ENCODE peak calls at places on chromosomes 12 and 14, in nine cellular contexts. I is tibial nerve, Y is Peyer's patch, D is upper lobe of left lung, K is A549, C is breast epithelium, P is prostate gland, B is esophagus squamous epithelium, W is HCT116. J is an unnamed sample.

GRCh38 chr12:98355322-98355721 is 160.1 kb upstream of the TMPO start:
- DNase-seq in I (no peak), Y (no peak), D (no peak), K (peak), C (no peak), P (no peak), B (no peak), W (no peak), J (no peak)

GRCh38 chr12:49052451-49053208 is 8.0 kb downstream of the KMT2D start:
- DNase-seq in I (no peak), Y (no peak), D (peak), K (no peak), C (no peak), P (no peak), B (no peak), W (no peak), J (no peak)

GRCh38 chr12:132484183-132484890 is 5.6 kb upstream of the FBRSL1 start:
- DNase-seq in I (no peak), Y (no peak), D (peak), K (no peak), C (no peak), P (no peak), B (no peak), W (no peak), J (no peak)

GRCh38 chr12:110546339-110546738 is 36.8 kb downstream of the PPTC7 start:
- DNase-seq in I (no peak), Y (no peak), D (no peak), K (no peak), C (no peak), P (no peak), B (no peak), W (no peak), J (no peak)

GRCh38 chr12:6167327-6168280 is 32.6 kb upstream of the CD9 start:
- DNase-seq in I (peak), Y (peak), D (no peak), K (peak), C (no peak), P (no peak), B (no peak), W (peak), J (peak)

GRCh38 chr12:27015730-27016076 is 1.5 kb upstream of the TM7SF3 start:
- DNase-seq in I (no peak), Y (no peak), D (no peak), K (peak), C (no peak), P (no peak), B (no peak), W (peak), J (no peak)

GRCh38 chr14:54606178-54606577 is 39.2 kb downstream of the SAMD4A start:
- DNase-seq in I (no peak), Y (no peak), D (peak), K (no peak), C (no peak), P (no peak), B (no peak), W (no peak), J (no peak)

GRCh38 chr12:119479121-119479561 is 114.4 kb upstream of the TMEM233 start:
- DNase-seq in I (no peak), Y (no peak), D (no peak), K (no peak), C (peak), P (peak), B (no peak), W (no peak), J (no peak)

GRCh38 chr14:103031956-103032355 is 25.4 kb downstream of the CDC42BPB start:
- DNase-seq in I (no peak), Y (no peak), D (peak), K (peak), C (peak), P (no peak), B (no peak), W (no peak), J (no peak)

GRCh38 chr12:85322715-85323114 is 42.7 kb downstream of the ALX1 start:
- DNase-seq in I (no peak), Y (no peak), D (no peak), K (no peak), C (no peak), P (no peak), B (no peak), W (no peak), J (no peak)

GRCh38 chr12:73952304-73952703 is 585.3 kb upstream of the ATXN7L3B start:
- DNase-seq in I (no peak), Y (no peak), D (no peak), K (no peak), C (no peak), P (no peak), B (no peak), W (no peak), J (no peak)

GRCh38 chr12:4012977-4013968 is 140.1 kb upstream of the PARP11 start:
- DNase-seq in I (no peak), Y (no peak), D (no peak), K (no peak), C (no peak), P (no peak), B (no peak), W (no peak), J (no peak)

GRCh38 chr12:57756406-57757341 is 1.8 kb downstream of the MARCHF9 start:
- DNase-seq in I (no peak), Y (peak), D (peak), K (peak), C (no peak), P (no peak), B (no peak), W (no peak), J (no peak)

GRCh38 chr14:95222151-95222631 is 64.9 kb upstream of the DICER1 start:
- DNase-seq in I (peak), Y (no peak), D (no peak), K (no peak), C (no peak), P (no peak), B (no peak), W (no peak), J (no peak)

GRCh38 chr14:100622234-100622633 is 35.0 kb upstream of the BEGAIN start:
- DNase-seq in I (no peak), Y (no peak), D (no peak), K (no peak), C (no peak), P (no peak), B (no peak), W (no peak), J (no peak)

GRCh38 chr12:11581179-11581755 is 68.2 kb upstream of the ETV6 start:
- DNase-seq in I (peak), Y (peak), D (no peak), K (peak), C (peak), P (peak), B (no peak), W (peak), J (peak)

GRCh38 chr14:53306926-53307325 is 153.8 kb upstream of the DDHD1 start:
- DNase-seq in I (no peak), Y (no peak), D (no peak), K (no peak), C (no peak), P (no peak), B (no peak), W (no peak), J (peak)

GRCh38 chr12:59403259-59403932 is 192.4 kb upstream of the SLC16A7 start:
- DNase-seq in I (peak), Y (peak), D (no peak), K (peak), C (no peak), P (peak), B (no peak), W (peak), J (peak)

DNA sequence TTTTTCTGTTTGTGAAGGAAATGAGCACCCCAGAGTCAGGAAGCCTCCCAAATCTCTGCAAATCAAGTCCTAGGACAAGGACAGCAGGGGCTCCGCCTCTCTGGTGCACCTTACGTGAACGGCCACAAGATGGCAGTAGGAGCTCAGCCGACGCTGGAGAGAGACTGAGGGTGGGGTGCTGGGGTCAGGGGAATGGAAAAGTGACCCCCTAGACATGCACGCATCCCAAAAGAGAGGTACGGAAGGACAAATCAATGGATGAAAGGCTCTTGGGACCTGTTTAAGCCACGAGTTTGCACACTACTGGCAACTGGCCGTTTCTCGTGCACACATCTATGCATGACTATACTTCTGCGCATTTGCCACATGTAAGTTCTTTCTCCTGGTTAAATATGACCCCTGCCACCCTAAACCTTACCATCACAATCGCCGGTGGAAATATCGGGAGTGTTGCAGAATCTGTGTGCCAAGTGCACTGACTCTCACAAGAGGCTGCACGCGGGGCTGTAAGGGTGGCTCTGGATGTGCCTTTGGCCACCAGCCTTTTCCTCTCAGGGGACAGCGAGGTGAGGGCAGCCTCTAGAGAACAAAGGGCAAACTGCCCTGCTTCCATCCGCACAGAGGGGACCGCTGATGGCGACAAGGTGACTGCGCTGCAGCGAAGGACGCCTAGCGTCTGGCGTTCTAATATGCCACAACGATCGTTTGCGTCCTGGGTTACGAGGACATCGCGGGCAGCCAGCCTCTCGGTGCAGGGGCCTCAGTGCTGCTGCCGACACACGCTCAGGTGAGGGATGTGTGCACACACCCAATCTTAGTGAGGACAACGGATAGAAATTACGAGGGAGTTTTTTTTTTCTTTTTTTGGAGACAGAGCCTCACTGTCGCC is 232.0 kb downstream of the PCNX1 start:
- DNase-seq in I (peak), Y (peak), D (peak), K (peak), C (no peak), P (peak), B (no peak), W (peak), J (peak)
- TF ChIP-seq POLR2A in I (no peak), Y (no peak), D (no peak), K (no peak), C (no peak), P (no peak), B (no peak), W (no peak), J (no peak)

GRCh38 chr12:67018105-67018504 is 251.1 kb upstream of the CAND1 start:
- DNase-seq in I (no peak), Y (no peak), D (no peak), K (no peak), C (no peak), P (no peak), B (no peak), W (no peak), J (no peak)
- TF ChIP-seq CTCF in I (no peak), Y (no peak), D (no peak), K (no peak), C (no peak), P (no peak), B (no peak), W (peak), J (no peak)

DNA sequence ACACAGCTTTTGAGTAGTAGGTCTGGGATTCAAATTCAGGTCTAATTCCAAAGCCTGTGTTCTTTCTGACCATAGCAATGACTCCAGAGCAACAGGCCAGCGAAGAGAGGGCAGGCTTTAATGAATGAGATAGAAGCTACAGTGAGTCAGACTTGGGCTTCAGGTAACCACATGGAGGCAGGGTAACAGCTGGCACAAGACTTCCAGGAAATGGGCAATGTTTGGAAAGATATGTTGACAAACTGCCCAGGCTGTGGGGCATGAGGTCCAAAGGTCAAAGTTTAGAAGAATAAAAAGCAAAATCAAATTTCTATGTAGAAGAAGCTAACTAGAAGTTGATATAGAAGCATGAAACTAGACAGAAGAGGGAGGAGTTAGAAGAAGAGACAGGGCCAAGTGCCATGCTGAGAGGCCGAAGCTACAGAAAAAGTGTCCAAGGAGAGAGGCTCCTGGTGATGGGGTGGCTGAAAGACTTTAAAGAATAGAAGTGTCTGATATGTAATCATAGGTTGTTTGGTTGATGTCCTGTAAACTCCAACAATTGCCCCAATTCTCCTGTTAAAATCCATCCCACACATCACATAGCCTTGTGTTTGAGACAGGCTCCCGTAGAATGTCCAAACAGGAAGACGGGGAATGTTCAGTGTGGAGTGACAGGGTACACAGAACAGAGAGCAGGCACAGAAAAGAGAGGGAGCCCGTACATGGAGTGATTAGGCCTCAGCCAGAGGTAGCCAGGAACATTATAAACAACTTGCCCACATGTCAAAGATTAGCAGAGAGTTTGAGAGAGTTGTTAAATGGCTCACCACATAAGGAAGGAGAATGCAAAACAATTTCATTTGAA is 384.7 kb downstream of the CCDC91 start:
- DNase-seq in I (no peak), Y (no peak), D (no peak), K (no peak), C (no peak), P (no peak), B (no peak), W (no peak), J (no peak)
- TF ChIP-seq POLR2A in I (no peak), Y (no peak), D (no peak), K (no peak), C (no peak), P (no peak), B (no peak), W (no peak), J (no peak)

GRCh38 chr14:92610849-92611271 is 97.3 kb downstream of the RIN3 start:
- DNase-seq in I (no peak), Y (no peak), D (no peak), K (no peak), C (no peak), P (no peak), B (no peak), W (no peak), J (no peak)
- TF ChIP-seq CTCF in I (no peak), Y (no peak), D (no peak), K (no peak), C (no peak), P (no peak), B (no peak), W (no peak), J (no peak)

GRCh38 chr14:67536087-67536486 is 3.0 kb downstream of the PLEKHH1 start:
- DNase-seq in I (no peak), Y (no peak), D (no peak), K (no peak), C (no peak), P (no peak), B (no peak), W (no peak), J (no peak)

GRCh38 chr14:67532998-67533753 is at the start of gene PLEKHH1:
- DNase-seq in I (peak), Y (peak), D (peak), K (peak), C (peak), P (peak), B (no peak), W (peak), J (peak)

GRCh38 chr14:67529947-67530935 is 2.8 kb upstream of the PLEKHH1 start:
- DNase-seq in I (no peak), Y (no peak), D (no peak), K (no peak), C (no peak), P (no peak), B (no peak), W (no peak), J (no peak)

GRCh38 chr14:67532606-67532997 is 488 bp upstream of the PLEKHH1 start:
- DNase-seq in I (no peak), Y (no peak), D (no peak), K (no peak), C (no peak), P (no peak), B (no peak), W (no peak), J (no peak)

DNA sequence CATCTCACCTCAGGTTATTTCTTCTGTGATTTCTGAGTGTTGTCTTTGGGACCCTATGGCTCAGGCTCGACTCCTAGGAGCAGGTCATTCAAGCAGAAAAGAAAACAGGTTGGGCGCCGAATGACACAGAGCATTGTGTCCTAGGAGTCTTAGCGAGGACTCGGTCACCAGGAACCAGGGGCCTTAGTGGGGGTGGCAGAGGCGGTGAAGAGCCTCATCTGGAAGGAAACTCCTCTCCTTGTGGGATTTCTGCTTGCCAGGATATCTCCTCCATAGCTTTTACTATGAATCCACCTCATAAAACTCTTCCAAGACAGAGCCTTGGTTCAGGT is 630 bp downstream of the PLEKHH1 start:
- DNase-seq in I (no peak), Y (no peak), D (no peak), K (no peak), C (no peak), P (no peak), B (no peak), W (no peak), J (peak)
- TF ChIP-seq POLR2A in I (no peak), Y (no peak), D (no peak), K (no peak), C (no peak), P (no peak), B (no peak), W (no peak), J (no peak)

DNA sequence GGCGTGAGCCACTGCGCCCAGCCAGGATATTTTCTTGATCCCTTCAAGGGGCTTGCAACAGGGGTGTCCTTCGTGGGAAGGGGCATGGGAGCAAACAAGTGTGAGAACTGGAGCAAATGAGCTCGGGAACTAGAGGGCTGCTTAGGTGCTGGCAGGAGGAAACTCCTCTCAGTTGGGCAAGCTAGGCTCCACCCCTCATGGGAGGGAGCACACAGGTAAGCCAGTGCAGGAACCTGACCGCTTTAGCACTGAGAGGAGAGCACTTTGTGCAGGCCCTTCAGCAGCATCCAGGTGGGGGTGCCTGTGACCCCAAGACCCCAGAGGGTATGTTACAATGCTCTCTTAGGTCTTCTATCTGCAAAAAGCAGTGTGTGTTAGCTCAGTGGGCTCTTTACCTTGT is 755.4 kb upstream of the MDGA2 start:
- DNase-seq in I (no peak), Y (no peak), D (no peak), K (no peak), C (no peak), P (no peak), B (no peak), W (no peak), J (no peak)
- TF ChIP-seq CTCF in I (no peak), Y (no peak), D (no peak), K (no peak), C (no peak), P (no peak), B (no peak), W (no peak), J (no peak)

J was measured in adrenal gland.